ENCODE peak calls at places on chromosomes 5 and 9, in nine cellular contexts. F, E, Q, L, A, Y, H, G and R are unnamed samples.

GRCh38 chr9:94870793-94871558 is 144.5 kb downstream of the AOPEP start:
- DNase-seq in F (peak), E (no peak), Q (no peak), L (peak), A (peak), Y (no peak), H (no peak), G (no peak), R (no peak)

GRCh38 chr9:34591911-34592866 is 2.7 kb upstream of the CNTFR start:
- DNase-seq in F (no peak), E (no peak), Q (no peak), L (no peak), A (no peak), Y (no peak), H (no peak), G (no peak), R (no peak)

GRCh38 chr5:30878751-30879150 is 314.7 kb upstream of the CDH6 start:
- DNase-seq in F (peak), E (no peak), Q (no peak), L (peak), A (no peak), Y (no peak), H (no peak), G (no peak), R (no peak)

GRCh38 chr5:96870094-96871021 is 5.9 kb upstream of the ERAP2 start:
- DNase-seq in F (no peak), E (no peak), Q (peak), L (no peak), A (no peak), Y (no peak), H (no peak), G (no peak), R (no peak)

GRCh38 chr5:19608434-19608833 is 379.6 kb downstream of the CDH18 start:
- DNase-seq in F (peak), E (no peak), Q (peak), L (peak), A (no peak), Y (no peak), H (peak), G (peak), R (peak)

GRCh38 chr5:29051509-29051908 is 2013.1 kb upstream of the CDH9 start:
- DNase-seq in F (no peak), E (no peak), Q (no peak), L (no peak), A (no peak), Y (no peak), H (no peak), G (no peak), R (no peak)

GRCh38 chr9:36214571-36214970 is 23.9 kb downstream of the CLTA start:
- DNase-seq in F (no peak), E (no peak), Q (no peak), L (no peak), A (no peak), Y (no peak), H (no peak), G (no peak), R (no peak)

GRCh38 chr9:16413509-16414016 is 456.9 kb downstream of the BNC2 start:
- DNase-seq in F (peak), E (no peak), Q (no peak), L (peak), A (no peak), Y (no peak), H (no peak), G (no peak), R (peak)

GRCh38 chr5:138386290-138386689 is 33.8 kb downstream of the KDM3B start:
- DNase-seq in F (no peak), E (no peak), Q (no peak), L (no peak), A (no peak), Y (peak), H (no peak), G (no peak), R (peak)

GRCh38 chr5:33794550-33795300 is 97.1 kb downstream of the ADAMTS12 start:
- DNase-seq in F (peak), E (no peak), Q (no peak), L (no peak), A (no peak), Y (no peak), H (no peak), G (no peak), R (no peak)

GRCh38 chr9:37229882-37230482 is 109.6 kb downstream of the ZCCHC7 start:
- DNase-seq in F (peak), E (no peak), Q (no peak), L (peak), A (no peak), Y (no peak), H (no peak), G (peak), R (peak)

GRCh38 chr9:114291064-114291474 is 31.8 kb upstream of the ORM1 start:
- DNase-seq in F (peak), E (peak), Q (peak), L (peak), A (peak), Y (peak), H (peak), G (peak), R (peak)

GRCh38 chr5:151125421-151125820 is 32.2 kb downstream of the ANXA6 start:
- DNase-seq in F (no peak), E (no peak), Q (peak), L (no peak), A (no peak), Y (no peak), H (no peak), G (no peak), R (no peak)